ENCODE peak calls at places on chromosomes 2 and 18, in five cellular contexts. One of them, this sample, is unnamed. For H3K4me1, the result is how much of the 10 kb centered on the place peaks cover.

GRCh38 chr2:108884629-108885028 is 98.1 kb downstream of the CCDC138 start:
- DNase-seq in prostate gland: no peak
- DNase-seq in CD8-positive, alpha-beta T cell: no peak
- DNase-seq in Peyer's patch: no peak
- DNase-seq in A673: no peak
- DNase-seq in this sample: no peak

GRCh38 chr2:122363885-122364284 is 608.4 kb downstream of the TSN start:
- DNase-seq in prostate gland: no peak
- DNase-seq in CD8-positive, alpha-beta T cell: no peak
- DNase-seq in Peyer's patch: no peak
- DNase-seq in A673: no peak
- DNase-seq in this sample: no peak

GRCh38 chr18:56501896-56502295 is 136.5 kb downstream of the TXNL1 start:
- DNase-seq in prostate gland: peak
- DNase-seq in CD8-positive, alpha-beta T cell: no peak
- DNase-seq in Peyer's patch: no peak
- DNase-seq in A673: no peak
- DNase-seq in this sample: no peak

GRCh38 chr2:98308068-98308467 is 38.2 kb upstream of the CNGA3 start:
- DNase-seq in prostate gland: peak
- DNase-seq in CD8-positive, alpha-beta T cell: no peak
- DNase-seq in Peyer's patch: no peak
- DNase-seq in A673: no peak
- DNase-seq in this sample: no peak

GRCh38 chr2:162075689-162076132 is 1.7 kb upstream of the DPP4 start:
- DNase-seq in prostate gland: no peak
- DNase-seq in CD8-positive, alpha-beta T cell: no peak
- DNase-seq in Peyer's patch: no peak
- DNase-seq in A673: no peak
- DNase-seq in this sample: no peak

GRCh38 chr18:31878358-31878757 is 64.6 kb downstream of the TRAPPC8 start:
- DNase-seq in prostate gland: no peak
- DNase-seq in CD8-positive, alpha-beta T cell: no peak
- DNase-seq in Peyer's patch: no peak
- DNase-seq in A673: no peak
- DNase-seq in this sample: no peak

GRCh38 chr2:47299555-47299954 is 103.4 kb upstream of the MSH2 start:
- DNase-seq in prostate gland: no peak
- DNase-seq in CD8-positive, alpha-beta T cell: no peak
- DNase-seq in Peyer's patch: no peak
- DNase-seq in A673: no peak
- DNase-seq in this sample: no peak

GRCh38 chr2:59068255-59068654 is 827.1 kb upstream of the FANCL start:
- DNase-seq in prostate gland: no peak
- DNase-seq in CD8-positive, alpha-beta T cell: no peak
- DNase-seq in Peyer's patch: no peak
- DNase-seq in A673: no peak
- DNase-seq in this sample: no peak

GRCh38 chr2:161484061-161484460 is 68.0 kb downstream of the TBR1 start:
- DNase-seq in prostate gland: no peak
- DNase-seq in CD8-positive, alpha-beta T cell: no peak
- DNase-seq in Peyer's patch: no peak
- DNase-seq in A673: no peak
- DNase-seq in this sample: no peak

GRCh38 chr2:94984964-94985575 is 40.4 kb upstream of the MAL start:
- DNase-seq in prostate gland: no peak
- DNase-seq in CD8-positive, alpha-beta T cell: no peak
- DNase-seq in Peyer's patch: no peak
- DNase-seq in A673: no peak
- DNase-seq in this sample: no peak

GRCh38 chr2:8965573-8965972 is 37.9 kb downstream of the MBOAT2 start:
- DNase-seq in prostate gland: no peak
- DNase-seq in CD8-positive, alpha-beta T cell: no peak
- DNase-seq in Peyer's patch: no peak
- DNase-seq in A673: no peak
- DNase-seq in this sample: no peak

GRCh38 chr18:32450026-32450681 is 20.5 kb downstream of the GAREM1 start:
- DNase-seq in prostate gland: no peak
- DNase-seq in CD8-positive, alpha-beta T cell: no peak
- DNase-seq in Peyer's patch: no peak
- DNase-seq in A673: peak
- DNase-seq in this sample: no peak

GRCh38 chr2:203909192-203909945 is 27.2 kb upstream of the ICOS start:
- DNase-seq in prostate gland: no peak
- DNase-seq in CD8-positive, alpha-beta T cell: no peak
- DNase-seq in Peyer's patch: no peak
- DNase-seq in A673: peak
- DNase-seq in this sample: no peak

GRCh38 chr2:204625135-204625534 is 79.9 kb downstream of the PARD3B start:
- DNase-seq in prostate gland: no peak
- DNase-seq in CD8-positive, alpha-beta T cell: no peak
- DNase-seq in Peyer's patch: no peak
- DNase-seq in A673: peak
- DNase-seq in this sample: no peak

GRCh38 chr2:102736174-102736606 is 25.6 kb upstream of the TMEM182 start:
- DNase-seq in prostate gland: no peak
- DNase-seq in CD8-positive, alpha-beta T cell: no peak
- DNase-seq in Peyer's patch: no peak
- DNase-seq in A673: peak
- DNase-seq in this sample: no peak

GRCh38 chr2:177338177-177338721 is 54.3 kb upstream of the AGPS start:
- DNase-seq in prostate gland: no peak
- DNase-seq in CD8-positive, alpha-beta T cell: no peak
- DNase-seq in Peyer's patch: no peak
- DNase-seq in A673: peak
- DNase-seq in this sample: no peak

GRCh38 chr18:2891526-2892431 is 45.0 kb downstream of the EMILIN2 start:
- DNase-seq in prostate gland: no peak
- DNase-seq in CD8-positive, alpha-beta T cell: no peak
- DNase-seq in Peyer's patch: no peak
- DNase-seq in A673: no peak
- DNase-seq in this sample: no peak

GRCh38 chr2:228318218-228318617 is 136.7 kb upstream of the SPHKAP start:
- DNase-seq in prostate gland: no peak
- DNase-seq in CD8-positive, alpha-beta T cell: no peak
- DNase-seq in Peyer's patch: no peak
- DNase-seq in A673: peak
- DNase-seq in this sample: no peak

GRCh38 chr2:96470636-96471035 is 34.5 kb downstream of the NEURL3 start:
- DNase-seq in prostate gland: no peak
- DNase-seq in CD8-positive, alpha-beta T cell: peak
- DNase-seq in Peyer's patch: peak
- DNase-seq in A673: no peak
- DNase-seq in this sample: peak

GRCh38 chr2:45242161-45242741 is 233.0 kb upstream of the SIX2 start:
- DNase-seq in prostate gland: no peak
- DNase-seq in CD8-positive, alpha-beta T cell: no peak
- DNase-seq in Peyer's patch: no peak
- DNase-seq in A673: peak
- DNase-seq in this sample: no peak

GRCh38 chr2:75627902-75628504 is 18.6 kb upstream of the MRPL19 start:
- DNase-seq in prostate gland: peak
- DNase-seq in CD8-positive, alpha-beta T cell: peak
- DNase-seq in Peyer's patch: peak
- DNase-seq in A673: peak
- DNase-seq in this sample: peak

GRCh38 chr2:204299766-204300165 is 245.5 kb upstream of the PARD3B start:
- DNase-seq in prostate gland: no peak
- DNase-seq in CD8-positive, alpha-beta T cell: no peak
- DNase-seq in Peyer's patch: no peak
- DNase-seq in A673: no peak
- DNase-seq in this sample: no peak

GRCh38 chr18:26425148-26425531 is 123.2 kb downstream of the KCTD1 start:
- DNase-seq in prostate gland: no peak
- DNase-seq in CD8-positive, alpha-beta T cell: no peak
- DNase-seq in Peyer's patch: no peak
- DNase-seq in A673: no peak
- DNase-seq in this sample: no peak

GRCh38 chr2:188512456-188512855 is 220.8 kb downstream of the GULP1 start:
- DNase-seq in prostate gland: no peak
- DNase-seq in CD8-positive, alpha-beta T cell: no peak
- DNase-seq in Peyer's patch: no peak
- DNase-seq in A673: peak
- DNase-seq in this sample: no peak

GRCh38 chr2:166337932-166338331 is 37.8 kb downstream of the SCN9A start:
- DNase-seq in prostate gland: no peak
- DNase-seq in CD8-positive, alpha-beta T cell: no peak
- DNase-seq in Peyer's patch: no peak
- DNase-seq in A673: no peak
- DNase-seq in this sample: no peak

GRCh38 chr2:150110548-150110947 is 376.9 kb downstream of the RND3 start:
- DNase-seq in prostate gland: no peak
- DNase-seq in CD8-positive, alpha-beta T cell: no peak
- DNase-seq in Peyer's patch: no peak
- DNase-seq in A673: no peak
- DNase-seq in this sample: no peak

GRCh38 chr2:186675380-186675779 is 18.5 kb upstream of the FAM171B start:
- DNase-seq in prostate gland: no peak
- DNase-seq in CD8-positive, alpha-beta T cell: no peak
- DNase-seq in Peyer's patch: no peak
- DNase-seq in A673: no peak
- DNase-seq in this sample: no peak

GRCh38 chr2:239767016-239767905 is 257.9 kb downstream of the NDUFA10 start:
- DNase-seq in prostate gland: no peak
- DNase-seq in CD8-positive, alpha-beta T cell: no peak
- DNase-seq in Peyer's patch: no peak
- DNase-seq in A673: no peak
- DNase-seq in this sample: peak

GRCh38 chr2:217622205-217622621 is 380.6 kb downstream of the TNS1 start:
- DNase-seq in prostate gland: no peak
- DNase-seq in CD8-positive, alpha-beta T cell: no peak
- DNase-seq in Peyer's patch: no peak
- DNase-seq in A673: peak
- DNase-seq in this sample: no peak

GRCh38 chr2:217622664-217623063 is 380.1 kb downstream of the TNS1 start:
- DNase-seq in prostate gland: no peak
- DNase-seq in CD8-positive, alpha-beta T cell: no peak
- DNase-seq in Peyer's patch: no peak
- DNase-seq in A673: peak
- DNase-seq in this sample: no peak

GRCh38 chr2:217623513-217623912 is 379.3 kb downstream of the TNS1 start:
- DNase-seq in prostate gland: no peak
- DNase-seq in CD8-positive, alpha-beta T cell: no peak
- DNase-seq in Peyer's patch: no peak
- DNase-seq in A673: no peak
- DNase-seq in this sample: no peak

GRCh38 chr2:217618744-217619143 is 384.1 kb downstream of the TNS1 start:
- DNase-seq in prostate gland: no peak
- DNase-seq in CD8-positive, alpha-beta T cell: no peak
- DNase-seq in Peyer's patch: no peak
- DNase-seq in A673: no peak
- DNase-seq in this sample: no peak

GRCh38 chr2:217621391-217621801 is 381.4 kb downstream of the TNS1 start:
- DNase-seq in prostate gland: no peak
- DNase-seq in CD8-positive, alpha-beta T cell: no peak
- DNase-seq in Peyer's patch: no peak
- DNase-seq in A673: no peak
- DNase-seq in this sample: no peak
- H3K4me1 ChIP-seq in prostate gland: under half
- H3K4me1 ChIP-seq in CD8-positive, alpha-beta T cell: under half
- H3K4me1 ChIP-seq in Peyer's patch: under half
- H3K4me1 ChIP-seq in A673: under half
- H3K4me1 ChIP-seq in this sample: under half

DNA sequence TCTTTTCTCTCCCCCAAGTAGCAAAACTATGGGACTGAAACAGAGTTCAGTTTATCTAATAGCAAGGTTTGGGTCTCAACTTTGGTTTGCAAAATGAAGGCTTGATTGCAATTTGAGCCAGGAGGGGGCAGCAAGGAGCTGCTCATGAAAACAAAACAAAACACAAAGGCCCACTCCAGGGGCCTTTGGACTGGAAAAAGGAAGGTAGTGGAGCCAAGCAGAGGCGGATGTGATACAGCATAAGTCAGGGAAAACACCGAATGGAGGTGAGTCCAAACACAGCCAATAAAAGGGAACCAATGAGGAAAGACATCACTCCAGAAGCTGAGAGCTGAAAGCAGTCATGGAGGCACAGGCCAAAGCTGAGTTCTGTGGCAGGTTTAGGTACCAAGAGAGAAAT is 799.7 kb upstream of the ACVR2A start:
- DNase-seq in prostate gland: no peak
- DNase-seq in CD8-positive, alpha-beta T cell: no peak
- DNase-seq in Peyer's patch: no peak
- DNase-seq in A673: peak
- DNase-seq in this sample: no peak
- TF ChIP-seq CTCF in prostate gland: peak
- TF ChIP-seq CTCF in CD8-positive, alpha-beta T cell: peak
- TF ChIP-seq CTCF in Peyer's patch: no peak
- TF ChIP-seq CTCF in A673: peak
- TF ChIP-seq CTCF in this sample: peak

GRCh38 chr2:26765475-26766200 is 1.6 kb downstream of the SLC35F6 start:
- DNase-seq in prostate gland: no peak
- DNase-seq in CD8-positive, alpha-beta T cell: no peak
- DNase-seq in Peyer's patch: no peak
- DNase-seq in A673: no peak
- DNase-seq in this sample: no peak
- H3K4me3 ChIP-seq in prostate gland: peak
- H3K4me3 ChIP-seq in CD8-positive, alpha-beta T cell: peak
- H3K4me3 ChIP-seq in Peyer's patch: peak
- H3K4me3 ChIP-seq in A673: peak
- H3K4me3 ChIP-seq in this sample: peak

DNA sequence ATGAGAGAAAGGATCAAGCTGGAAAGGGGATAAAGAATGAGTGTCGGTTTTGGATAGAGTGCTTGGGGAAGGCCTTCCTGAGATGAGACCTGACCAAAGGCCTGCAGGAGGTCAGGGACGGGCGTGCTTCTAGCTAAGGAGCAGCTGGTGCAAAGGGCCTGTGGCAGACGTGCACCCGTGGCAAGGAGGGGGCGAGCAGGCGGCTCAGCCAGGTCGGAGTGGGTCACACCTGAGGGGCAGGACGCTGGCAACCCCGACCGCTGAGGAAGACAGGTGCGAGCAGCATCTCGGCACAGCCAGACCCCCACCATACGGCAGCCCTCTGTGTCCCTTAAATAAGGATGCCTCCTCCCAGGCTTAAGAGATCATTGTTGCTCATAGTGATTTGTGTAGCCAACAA is 48.1 kb downstream of the ODC1 start:
- DNase-seq in prostate gland: no peak
- DNase-seq in CD8-positive, alpha-beta T cell: no peak
- DNase-seq in Peyer's patch: no peak
- DNase-seq in A673: no peak
- DNase-seq in this sample: no peak
- H3K4me1 ChIP-seq in prostate gland: under half
- H3K4me1 ChIP-seq in CD8-positive, alpha-beta T cell: under half
- H3K4me1 ChIP-seq in Peyer's patch: under half
- H3K4me1 ChIP-seq in A673: under half
- H3K4me1 ChIP-seq in this sample: half or more